ENCODE peak calls at places on chromosomes 13 and 19, in nine cellular contexts. One of them, this sample, is unnamed.
A peak's percentile ranks its signal among the peaks of the same experiment; 100 is the strongest.

GRCh38 chr19:44212865-44213346 is 574 bp downstream of the ZNF227 start:
- DNase-seq in lung microvascular endothelial cell: peak; percentile 77
- DNase-seq in PC-9: no peak
- DNase-seq in SHP77: no peak
- DNase-seq in T-cell: no peak
- DNase-seq in fibroblast of the aortic adventitia: peak; percentile 42
- DNase-seq in A549: peak; percentile 40
- DNase-seq in pancreas: no peak
- DNase-seq in NCI-H446: peak; percentile 31
- DNase-seq in this sample: no peak

GRCh38 chr13:97117388-97117910 is 104.7 kb upstream of the MBNL2 start:
- DNase-seq in NCI-H446: no peak
- DNase-seq in pancreas: no peak
- DNase-seq in fibroblast of the aortic adventitia: no peak
- DNase-seq in A549: no peak
- DNase-seq in lung microvascular endothelial cell: no peak
- DNase-seq in SHP77: no peak
- DNase-seq in T-cell: no peak
- DNase-seq in PC-9: no peak
- DNase-seq in this sample: no peak

GRCh38 chr19:7397687-7398086 is 49.0 kb downstream of the ARHGEF18 start:
- DNase-seq in fibroblast of the aortic adventitia: peak; percentile 33
- DNase-seq in NCI-H446: no peak
- DNase-seq in A549: no peak
- DNase-seq in pancreas: no peak
- DNase-seq in lung microvascular endothelial cell: peak; percentile 54
- DNase-seq in T-cell: no peak
- DNase-seq in SHP77: no peak
- DNase-seq in PC-9: peak; percentile 50
- DNase-seq in this sample: no peak

GRCh38 chr13:21674271-21675009 is 3.6 kb downstream of the FGF9 start:
- DNase-seq in fibroblast of the aortic adventitia: no peak
- DNase-seq in lung microvascular endothelial cell: no peak
- DNase-seq in T-cell: no peak
- DNase-seq in pancreas: no peak
- DNase-seq in PC-9: no peak
- DNase-seq in A549: no peak
- DNase-seq in NCI-H446: peak; percentile 43
- DNase-seq in SHP77: peak; percentile 35
- DNase-seq in this sample: peak; percentile 34

GRCh38 chr13:98820744-98821371 is 68.4 kb upstream of the SLC15A1 start:
- DNase-seq in NCI-H446: no peak
- DNase-seq in SHP77: no peak
- DNase-seq in fibroblast of the aortic adventitia: no peak
- DNase-seq in pancreas: no peak
- DNase-seq in T-cell: no peak
- DNase-seq in PC-9: no peak
- DNase-seq in lung microvascular endothelial cell: no peak
- DNase-seq in A549: no peak
- DNase-seq in this sample: no peak

GRCh38 chr13:98970293-98970692 is 7.6 kb downstream of the DOCK9 start:
- DNase-seq in fibroblast of the aortic adventitia: peak; percentile 7
- DNase-seq in T-cell: no peak
- DNase-seq in SHP77: no peak
- DNase-seq in lung microvascular endothelial cell: no peak
- DNase-seq in NCI-H446: no peak
- DNase-seq in A549: no peak
- DNase-seq in PC-9: no peak
- DNase-seq in pancreas: no peak
- DNase-seq in this sample: peak; percentile 45

GRCh38 chr19:4639531-4640246 is 373 bp downstream of the TNFAIP8L1 start:
- DNase-seq in pancreas: no peak
- DNase-seq in NCI-H446: peak; percentile 66
- DNase-seq in PC-9: no peak
- DNase-seq in T-cell: no peak
- DNase-seq in lung microvascular endothelial cell: no peak
- DNase-seq in A549: no peak
- DNase-seq in fibroblast of the aortic adventitia: no peak
- DNase-seq in SHP77: no peak
- DNase-seq in this sample: peak; percentile 46

GRCh38 chr13:44818428-44818827 is 170.8 kb downstream of the NUFIP1 start:
- DNase-seq in T-cell: no peak
- DNase-seq in NCI-H446: peak; percentile 23
- DNase-seq in PC-9: no peak
- DNase-seq in A549: peak; percentile 54
- DNase-seq in pancreas: no peak
- DNase-seq in SHP77: peak; percentile 28
- DNase-seq in fibroblast of the aortic adventitia: no peak
- DNase-seq in lung microvascular endothelial cell: peak; percentile 15
- DNase-seq in this sample: no peak

GRCh38 chr13:51681037-51681678 is 96.9 kb downstream of the WDFY2 start:
- DNase-seq in SHP77: no peak
- DNase-seq in pancreas: no peak
- DNase-seq in NCI-H446: no peak
- DNase-seq in fibroblast of the aortic adventitia: peak; percentile 68
- DNase-seq in PC-9: no peak
- DNase-seq in T-cell: no peak
- DNase-seq in A549: peak; percentile 51
- DNase-seq in lung microvascular endothelial cell: peak; percentile 69
- DNase-seq in this sample: no peak

GRCh38 chr13:50798923-50799322 is 44.6 kb downstream of the DLEU7 start:
- DNase-seq in NCI-H446: no peak
- DNase-seq in pancreas: no peak
- DNase-seq in fibroblast of the aortic adventitia: peak; percentile 65
- DNase-seq in lung microvascular endothelial cell: peak; percentile 36
- DNase-seq in PC-9: no peak
- DNase-seq in T-cell: no peak
- DNase-seq in A549: no peak
- DNase-seq in SHP77: no peak
- DNase-seq in this sample: no peak

GRCh38 chr19:11105014-11105636 is 15.9 kb downstream of the LDLR start:
- DNase-seq in NCI-H446: no peak
- DNase-seq in pancreas: no peak
- DNase-seq in fibroblast of the aortic adventitia: no peak
- DNase-seq in lung microvascular endothelial cell: no peak
- DNase-seq in A549: no peak
- DNase-seq in SHP77: no peak
- DNase-seq in PC-9: no peak
- DNase-seq in T-cell: no peak
- DNase-seq in this sample: no peak

GRCh38 chr13:87942204-87942603 is 271.0 kb downstream of the SLITRK5 start:
- DNase-seq in T-cell: no peak
- DNase-seq in A549: no peak
- DNase-seq in fibroblast of the aortic adventitia: no peak
- DNase-seq in pancreas: no peak
- DNase-seq in PC-9: no peak
- DNase-seq in SHP77: no peak
- DNase-seq in NCI-H446: no peak
- DNase-seq in lung microvascular endothelial cell: no peak
- DNase-seq in this sample: no peak